ENCODE peak calls at places on chromosome 2, in seven cellular contexts. O is mammary epithelial cell, E is GM12864, G is GM20000, V is Calu3, S is cardiac septum, N is ELR. R is an unnamed sample.

GRCh38 chr2:29570539-29570938 is 350.8 kb downstream of the ALK start:
- DNase-seq in O (no peak), N (no peak), G (no peak), V (no peak), S (no peak), E (no peak), R (no peak)

GRCh38 chr2:135796606-135797005 is 40.4 kb downstream of the LCT start:
- DNase-seq in G (no peak), N (no peak), S (no peak), V (no peak), O (no peak), E (no peak), R (no peak)

GRCh38 chr2:124024491-124025348 is at the start of gene CNTNAP5:
- DNase-seq in V (no peak), S (no peak), N (no peak), G (peak; percentile 36), E (no peak), O (peak; percentile 15), R (no peak)

GRCh38 chr2:18662689-18663088 is 73.3 kb upstream of the NT5C1B start:
- DNase-seq in E (no peak), G (no peak), N (no peak), S (no peak), V (no peak), O (peak; percentile 12), R (no peak)

GRCh38 chr2:46241344-46241743 is 55.9 kb upstream of the EPAS1 start:
- DNase-seq in E (no peak), V (no peak), G (no peak), N (peak; percentile 61), S (no peak), O (peak; percentile 44), R (peak; percentile 49)

GRCh38 chr2:223865124-223865523 is 27.7 kb upstream of the AP1S3 start:
- DNase-seq in G (no peak), N (no peak), O (no peak), V (no peak), S (no peak), E (no peak), R (no peak)

GRCh38 chr2:130763405-130763804 is 8.1 kb downstream of the AMER3 start:
- DNase-seq in V (no peak), S (peak; percentile 60), G (no peak), E (no peak), O (no peak), N (no peak), R (no peak)

GRCh38 chr2:101696272-101697123 is 1.0 kb upstream of the MAP4K4 start:
- DNase-seq in E (no peak), O (peak; percentile 32), S (no peak), V (peak; percentile 33), G (no peak), N (peak; percentile 30), R (no peak)

GRCh38 chr2:219684721-219685689 is 57.6 kb downstream of the SLC4A3 start:
- DNase-seq in V (peak; percentile 93), G (peak; percentile 69), E (peak; percentile 69), N (peak; percentile 78), S (no peak), O (peak; percentile 95), R (peak; percentile 82)

GRCh38 chr2:184528119-184528518 is 70.2 kb upstream of the ZNF804A start:
- DNase-seq in G (no peak), S (no peak), N (no peak), E (no peak), O (no peak), V (no peak), R (no peak)

GRCh38 chr2:7672027-7672684 is 754.9 kb downstream of the RNF144A start:
- DNase-seq in E (no peak), O (peak; percentile 24), N (peak; percentile 7), V (peak; percentile 59), G (peak; percentile 34), S (no peak), R (peak; percentile 40)

GRCh38 chr2:6945821-6946220 is 28.6 kb downstream of the RNF144A start:
- DNase-seq in G (no peak), V (no peak), N (no peak), E (no peak), S (no peak), O (no peak), R (no peak)

GRCh38 chr2:44826601-44827000 is 114.9 kb upstream of the SIX3 start:
- DNase-seq in E (no peak), N (no peak), V (no peak), O (no peak), G (no peak), S (no peak), R (no peak)